ENCODE peak calls at places on chromosome 15, in seven cellular contexts. R, M, V, N, J, X and G are unnamed samples. For H3K27me3 and H3K4me1, the result is how much of the 10 kb centered on the place peaks cover.

GRCh38 chr15:61794276-61794675 is 266.0 kb downstream of the VPS13C start:
- DNase-seq in X (no peak), V (no peak), M (no peak), R (no peak), N (no peak), J (no peak), G (no peak)

GRCh38 chr15:90219421-90220141 is 14.2 kb downstream of the CIB1 start:
- DNase-seq in N (no peak), M (peak), R (no peak), V (peak), J (peak), X (no peak), G (no peak)

GRCh38 chr15:43492266-43492665 is 690 bp downstream of the TP53BP1 start:
- DNase-seq in R (no peak), M (no peak), N (no peak), J (peak), X (no peak), V (no peak), G (no peak)

GRCh38 chr15:34336947-34337556 is 529 bp downstream of the SLC12A6 start:
- DNase-seq in J (no peak), N (no peak), R (no peak), M (no peak), X (peak), V (peak), G (no peak)

GRCh38 chr15:99439524-99439835 is 126.3 kb upstream of the MEF2A start:
- DNase-seq in X (peak), V (no peak), M (no peak), J (no peak), N (no peak), R (peak), G (no peak)

GRCh38 chr15:61186905-61187865 is 41.9 kb downstream of the RORA start:
- DNase-seq in N (no peak), M (peak), V (no peak), J (peak), R (no peak), X (peak), G (peak)

GRCh38 chr15:20341901-20342605 is 199.5 kb downstream of the GOLGA6L6 start:
- DNase-seq in V (peak), J (peak), X (peak), M (peak), R (peak), N (no peak), G (no peak)

GRCh38 chr15:36370735-36371115 is 208.7 kb upstream of the CDIN1 start:
- DNase-seq in N (peak), X (no peak), V (no peak), M (no peak), R (no peak), J (peak), G (peak)

GRCh38 chr15:62928242-62928995 is 114.1 kb upstream of the TPM1 start:
- DNase-seq in R (peak), V (no peak), M (no peak), J (peak), X (no peak), N (peak), G (peak)

GRCh38 chr15:26376243-26376642 is 396.6 kb downstream of the GABRB3 start:
- DNase-seq in V (no peak), J (no peak), X (no peak), M (no peak), N (no peak), R (no peak), G (no peak)

GRCh38 chr15:79090487-79091203 is at the start of gene RASGRF1:
- DNase-seq in R (no peak), V (no peak), J (no peak), X (no peak), N (no peak), M (no peak), G (peak)

GRCh38 chr15:79094611-79095021 is 4.0 kb upstream of the RASGRF1 start:
- DNase-seq in J (no peak), M (no peak), X (no peak), R (no peak), N (no peak), V (no peak), G (no peak)

GRCh38 chr15:79092382-79092781 is 1.8 kb upstream of the RASGRF1 start:
- DNase-seq in V (no peak), N (no peak), X (no peak), M (no peak), J (no peak), R (no peak), G (no peak)

GRCh38 chr15:79091204-79091867 is 756 bp upstream of the RASGRF1 start:
- DNase-seq in M (no peak), X (no peak), J (no peak), N (no peak), R (no peak), V (no peak), G (peak)

DNA sequence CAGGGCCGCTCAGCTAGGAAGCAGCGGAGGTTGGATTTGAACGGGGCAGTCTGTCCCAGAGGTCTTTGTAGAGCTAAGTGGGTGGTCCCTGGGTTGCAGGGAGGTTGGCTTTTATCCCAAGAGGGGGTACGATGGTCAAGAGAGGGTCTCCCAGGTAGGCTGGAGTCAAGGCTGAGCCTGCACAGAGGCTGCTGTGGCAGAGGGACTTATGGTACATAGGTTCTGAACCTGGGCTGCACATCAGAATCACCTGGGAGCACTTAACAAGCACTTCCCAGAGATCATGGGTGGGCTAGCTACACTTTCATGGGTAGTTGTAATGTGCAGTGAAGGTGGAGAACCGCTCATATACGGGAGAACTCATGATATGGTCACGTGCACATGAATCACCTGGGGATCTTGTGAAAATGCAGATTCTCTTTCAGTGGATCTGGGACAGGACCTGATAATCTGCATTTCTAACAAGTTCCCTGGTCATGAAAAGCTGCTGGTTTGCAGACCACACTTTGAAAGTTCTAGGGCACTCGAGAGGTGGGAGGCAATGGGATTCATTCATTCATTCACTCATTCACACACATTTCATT is 2.9 kb upstream of the RASGRF1 start:
- DNase-seq in V (no peak), J (no peak), N (no peak), X (no peak), R (no peak), M (no peak), G (no peak)
- H3K27me3 ChIP-seq in V (under half), J (under half), N (under half), X (half or more), R (half or more), M (under half), G (half or more)

DNA sequence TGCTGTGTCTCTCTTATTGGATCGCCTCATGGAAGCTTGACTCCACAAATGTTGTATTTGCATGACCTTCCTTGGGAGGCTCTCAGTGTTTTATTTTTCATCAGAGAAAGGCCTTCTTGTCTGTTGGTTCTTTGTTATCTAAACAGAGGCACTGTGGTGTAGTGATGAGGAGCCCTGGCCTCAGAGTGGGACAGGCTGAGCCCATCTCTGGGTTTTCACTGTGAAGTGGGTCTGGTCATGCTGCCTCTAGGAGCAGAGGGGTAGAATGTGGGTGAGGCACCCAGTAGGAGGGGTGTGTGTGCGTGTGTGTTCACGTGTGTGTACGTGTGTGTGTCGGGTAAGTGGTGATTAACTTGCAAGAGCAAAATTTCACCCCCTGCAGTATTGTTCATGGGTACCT is 14.4 kb downstream of the KLF13 start:
- DNase-seq in V (no peak), R (no peak), X (no peak), N (no peak), M (no peak), J (no peak), G (no peak)
- H3K4me1 ChIP-seq in V (under half), R (half or more), X (half or more), N (under half), M (half or more), J (under half), G (under half)

GRCh38 chr15:70557506-70558258 is 205.7 kb downstream of the UACA start:
- DNase-seq in N (no peak), M (no peak), X (no peak), V (no peak), J (no peak), R (no peak), G (no peak)

GRCh38 chr15:70559840-70560239 is 203.5 kb downstream of the UACA start:
- DNase-seq in R (no peak), X (peak), N (no peak), J (no peak), V (no peak), M (no peak), G (no peak)

GRCh38 chr15:70556804-70557203 is 206.6 kb downstream of the UACA start:
- DNase-seq in R (no peak), J (no peak), X (no peak), N (no peak), V (no peak), M (no peak), G (no peak)

GRCh38 chr15:70559223-70559823 is 204.0 kb downstream of the UACA start:
- DNase-seq in X (no peak), V (peak), R (peak), M (peak), N (no peak), J (peak), G (no peak)

GRCh38 chr15:70558406-70559222 is 204.7 kb downstream of the UACA start:
- DNase-seq in R (no peak), V (no peak), M (no peak), J (no peak), N (no peak), X (no peak), G (no peak)
- H3K27me3 ChIP-seq in R (under half), V (under half), M (under half), J (under half), N (under half), X (under half), G (half or more)

GRCh38 chr15:58521293-58521991 is 89.7 kb downstream of the LIPC start:
- DNase-seq in X (no peak), J (peak), N (peak), R (no peak), M (peak), V (no peak), G (peak)
- H3K4me1 ChIP-seq in X (under half), J (under half), N (under half), R (under half), M (under half), V (under half), G (under half)

GRCh38 chr15:45114076-45114750 is at the start of the genes DUOX2 and DUOXA2:
- DNase-seq in M (no peak), R (no peak), V (no peak), X (no peak), J (no peak), N (no peak), G (no peak)

GRCh38 chr15:45116482-45117326 is 2.6 kb downstream of the DUOXA2 start:
- DNase-seq in V (no peak), J (no peak), X (no peak), M (no peak), R (no peak), N (no peak), G (no peak)

GRCh38 chr15:45116006-45116481 is 1.9 kb downstream of the DUOXA2 start:
- DNase-seq in R (no peak), V (no peak), J (no peak), N (no peak), M (no peak), X (no peak), G (no peak)

GRCh38 chr15:45114751-45115085 is 592 bp downstream of the DUOXA2 start:
- DNase-seq in N (no peak), J (no peak), V (no peak), X (no peak), M (no peak), R (no peak), G (no peak)

DNA sequence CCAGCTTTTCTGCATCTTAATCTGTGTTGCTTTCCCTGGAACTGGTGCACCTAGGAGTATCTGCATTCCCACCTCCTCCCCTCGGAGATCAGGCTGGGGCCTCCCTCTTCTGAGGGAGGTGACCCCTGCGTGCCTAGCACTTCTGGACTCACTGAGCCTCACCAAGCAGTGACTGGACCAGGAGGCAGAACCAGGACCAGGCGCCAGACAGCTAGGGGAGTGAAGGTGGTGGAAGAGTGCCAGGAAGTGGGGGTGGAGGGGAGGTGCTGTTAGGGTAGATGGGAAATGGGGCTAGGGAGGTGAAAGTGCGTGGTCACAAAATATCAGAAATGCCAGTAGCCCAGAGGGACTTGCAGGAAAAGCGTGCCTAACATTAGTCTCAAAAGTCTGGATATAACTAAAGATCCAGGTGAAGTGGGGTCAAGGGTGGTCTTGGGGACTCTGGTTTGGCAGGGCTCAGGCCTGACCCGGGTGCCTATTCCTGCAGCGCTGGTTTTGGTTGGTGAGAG is 1.2 kb downstream of the DUOXA2 start:
- DNase-seq in X (no peak), M (no peak), J (no peak), N (no peak), V (no peak), R (no peak), G (no peak)
- H3K27me3 ChIP-seq in X (half or more), M (under half), J (half or more), N (under half), V (under half), R (half or more), G (half or more)